ENCODE peak calls at places on chromosomes 1 and 21, in five cellular contexts. One of them, this sample, is unnamed.

GRCh38 chr1:61446531-61446991 is 278.4 kb downstream of the TM2D1 start:
- DNase-seq in heart left ventricle: no peak
- DNase-seq in neural progenitor cell: no peak
- DNase-seq in psoas muscle: no peak
- DNase-seq in heart right ventricle: no peak
- DNase-seq in this sample: no peak

GRCh38 chr1:94962745-94963265 is 35.9 kb upstream of the CNN3 start:
- DNase-seq in heart left ventricle: no peak
- DNase-seq in neural progenitor cell: no peak
- DNase-seq in heart right ventricle: peak; percentile 29
- DNase-seq in psoas muscle: no peak
- DNase-seq in this sample: peak; percentile 69

GRCh38 chr21:36725793-36726386 is 27.0 kb downstream of the SIM2 start:
- DNase-seq in neural progenitor cell: no peak
- DNase-seq in heart right ventricle: no peak
- DNase-seq in heart left ventricle: no peak
- DNase-seq in psoas muscle: no peak
- DNase-seq in this sample: no peak

GRCh38 chr1:31153423-31153822 is 86.3 kb downstream of the NKAIN1 start:
- DNase-seq in neural progenitor cell: no peak
- DNase-seq in heart right ventricle: no peak
- DNase-seq in psoas muscle: no peak
- DNase-seq in heart left ventricle: no peak
- DNase-seq in this sample: no peak

GRCh38 chr21:36980280-36981048 is 14.0 kb upstream of the HLCS start:
- DNase-seq in heart left ventricle: peak; percentile 69
- DNase-seq in psoas muscle: peak; percentile 32
- DNase-seq in neural progenitor cell: peak; percentile 52
- DNase-seq in heart right ventricle: no peak
- DNase-seq in this sample: peak; percentile 44

GRCh38 chr1:194903524-194903923 is 1704.7 kb downstream of the KCNT2 start:
- DNase-seq in heart left ventricle: no peak
- DNase-seq in heart right ventricle: no peak
- DNase-seq in psoas muscle: no peak
- DNase-seq in neural progenitor cell: no peak
- DNase-seq in this sample: no peak

GRCh38 chr1:19975423-19976193 is 3.8 kb downstream of the PLA2G2A start:
- DNase-seq in heart right ventricle: no peak
- DNase-seq in neural progenitor cell: no peak
- DNase-seq in heart left ventricle: no peak
- DNase-seq in psoas muscle: no peak
- DNase-seq in this sample: no peak

GRCh38 chr1:177431123-177431522 is 260.4 kb downstream of the BRINP2 start:
- DNase-seq in heart left ventricle: no peak
- DNase-seq in heart right ventricle: no peak
- DNase-seq in neural progenitor cell: no peak
- DNase-seq in psoas muscle: no peak
- DNase-seq in this sample: no peak

GRCh38 chr1:26915204-26915842 is 1.5 kb upstream of the NR0B2 start:
- DNase-seq in psoas muscle: peak; percentile 50
- DNase-seq in neural progenitor cell: no peak
- DNase-seq in heart right ventricle: peak; percentile 66
- DNase-seq in heart left ventricle: no peak
- DNase-seq in this sample: peak; percentile 85

GRCh38 chr1:115781343-115781742 is 12.8 kb upstream of the CASQ2 start:
- DNase-seq in heart left ventricle: no peak
- DNase-seq in psoas muscle: no peak
- DNase-seq in neural progenitor cell: no peak
- DNase-seq in heart right ventricle: no peak
- DNase-seq in this sample: no peak

GRCh38 chr1:113630340-113631327 is 128.7 kb downstream of the PHTF1 start:
- DNase-seq in heart left ventricle: no peak
- DNase-seq in heart right ventricle: no peak
- DNase-seq in psoas muscle: no peak
- DNase-seq in neural progenitor cell: no peak
- DNase-seq in this sample: no peak

GRCh38 chr21:38796426-38796825 is 9.3 kb upstream of the ETS2 start:
- DNase-seq in heart left ventricle: no peak
- DNase-seq in heart right ventricle: no peak
- DNase-seq in psoas muscle: no peak
- DNase-seq in neural progenitor cell: no peak
- DNase-seq in this sample: no peak

GRCh38 chr1:40855513-40855912 is 6.7 kb downstream of the CITED4 start:
- DNase-seq in heart right ventricle: no peak
- DNase-seq in neural progenitor cell: peak; percentile 45
- DNase-seq in heart left ventricle: no peak
- DNase-seq in psoas muscle: no peak
- DNase-seq in this sample: no peak

GRCh38 chr1:156883919-156884318 is 9.6 kb upstream of the PEAR1 start:
- DNase-seq in neural progenitor cell: no peak
- DNase-seq in psoas muscle: no peak
- DNase-seq in heart right ventricle: no peak
- DNase-seq in heart left ventricle: no peak
- DNase-seq in this sample: no peak

GRCh38 chr1:156886583-156887302 is 6.8 kb upstream of the PEAR1 start:
- DNase-seq in heart right ventricle: no peak
- DNase-seq in psoas muscle: no peak
- DNase-seq in heart left ventricle: no peak
- DNase-seq in neural progenitor cell: no peak
- DNase-seq in this sample: no peak

GRCh38 chr1:156885904-156886355 is 7.6 kb upstream of the PEAR1 start:
- DNase-seq in heart left ventricle: no peak
- DNase-seq in heart right ventricle: no peak
- DNase-seq in psoas muscle: no peak
- DNase-seq in neural progenitor cell: no peak
- DNase-seq in this sample: no peak

GRCh38 chr1:156884560-156884959 is 9.0 kb upstream of the PEAR1 start:
- DNase-seq in heart left ventricle: no peak
- DNase-seq in psoas muscle: no peak
- DNase-seq in heart right ventricle: no peak
- DNase-seq in neural progenitor cell: peak; percentile 61
- DNase-seq in this sample: no peak

DNA sequence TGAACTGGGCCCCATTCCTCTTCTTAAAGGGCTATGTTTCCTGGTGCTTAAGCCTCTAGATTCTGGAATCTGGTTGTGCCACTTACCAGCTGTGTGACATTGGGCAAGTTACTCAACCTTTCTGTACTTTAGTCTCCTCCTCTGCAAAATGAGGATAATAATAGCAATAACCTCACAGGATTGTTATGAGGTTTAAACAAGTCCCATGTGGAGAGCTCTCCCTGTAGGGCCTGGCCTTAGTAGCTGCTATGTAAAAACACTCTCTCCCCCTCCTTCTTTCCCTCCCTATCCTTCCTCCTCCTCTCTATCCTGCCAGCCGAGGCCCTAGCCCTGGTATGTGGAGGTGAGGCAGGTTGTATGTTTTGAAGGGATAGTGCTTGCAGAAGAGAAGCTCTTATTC is 8.2 kb upstream of the PEAR1 start:
- DNase-seq in psoas muscle: no peak
- DNase-seq in heart right ventricle: no peak
- DNase-seq in heart left ventricle: no peak
- DNase-seq in neural progenitor cell: no peak
- DNase-seq in this sample: no peak
- TF ChIP-seq CTCF in psoas muscle: no peak
- TF ChIP-seq CTCF in heart right ventricle: no peak
- TF ChIP-seq CTCF in heart left ventricle: no peak
- TF ChIP-seq CTCF in neural progenitor cell: no peak
- TF ChIP-seq CTCF in this sample: no peak

GRCh38 chr1:205314986-205315618 is 6.4 kb downstream of the NUAK2 start:
- DNase-seq in neural progenitor cell: no peak
- DNase-seq in psoas muscle: no peak
- DNase-seq in heart right ventricle: no peak
- DNase-seq in heart left ventricle: no peak
- DNase-seq in this sample: no peak

GRCh38 chr1:205317311-205317917 is 4.1 kb downstream of the NUAK2 start:
- DNase-seq in heart right ventricle: peak; percentile 53
- DNase-seq in heart left ventricle: peak; percentile 91
- DNase-seq in psoas muscle: peak; percentile 82
- DNase-seq in neural progenitor cell: no peak
- DNase-seq in this sample: peak; percentile 92

GRCh38 chr1:205318231-205318991 is 3.1 kb downstream of the NUAK2 start:
- DNase-seq in heart left ventricle: no peak
- DNase-seq in heart right ventricle: no peak
- DNase-seq in psoas muscle: no peak
- DNase-seq in neural progenitor cell: peak; percentile 59
- DNase-seq in this sample: no peak

GRCh38 chr1:205313681-205314308 is 7.8 kb downstream of the NUAK2 start:
- DNase-seq in heart right ventricle: peak; percentile 56
- DNase-seq in heart left ventricle: peak; percentile 81
- DNase-seq in psoas muscle: peak; percentile 37
- DNase-seq in neural progenitor cell: peak; percentile 100
- DNase-seq in this sample: peak; percentile 42

GRCh38 chr1:205316179-205316578 is 5.4 kb downstream of the NUAK2 start:
- DNase-seq in heart right ventricle: no peak
- DNase-seq in heart left ventricle: no peak
- DNase-seq in psoas muscle: no peak
- DNase-seq in neural progenitor cell: no peak
- DNase-seq in this sample: peak; percentile 36
- H3K4me1 ChIP-seq in heart right ventricle: peaks cover 52% of the 10 kb centered on the region
- H3K4me1 ChIP-seq in heart left ventricle: peaks cover 66% of the 10 kb centered on the region
- H3K4me1 ChIP-seq in psoas muscle: peaks cover 60% of the 10 kb centered on the region
- H3K4me1 ChIP-seq in neural progenitor cell: peaks cover 84% of the 10 kb centered on the region
- H3K4me1 ChIP-seq in this sample: peaks cover 49% of the 10 kb centered on the region

GRCh38 chr1:162069334-162070093 is at the start of gene NOS1AP:
- DNase-seq in neural progenitor cell: peak; percentile 93
- DNase-seq in heart left ventricle: peak; percentile 91
- DNase-seq in heart right ventricle: peak; percentile 69
- DNase-seq in psoas muscle: peak; percentile 78
- DNase-seq in this sample: peak; percentile 81

GRCh38 chr1:162072770-162073169 is 3.3 kb downstream of the NOS1AP start:
- DNase-seq in neural progenitor cell: no peak
- DNase-seq in heart right ventricle: no peak
- DNase-seq in psoas muscle: no peak
- DNase-seq in heart left ventricle: no peak
- DNase-seq in this sample: no peak

GRCh38 chr1:162070094-162070748 is 730 bp downstream of the NOS1AP start:
- DNase-seq in heart left ventricle: no peak
- DNase-seq in heart right ventricle: no peak
- DNase-seq in neural progenitor cell: peak; percentile 50
- DNase-seq in psoas muscle: no peak
- DNase-seq in this sample: no peak

GRCh38 chr1:162074548-162074947 is 5.1 kb downstream of the NOS1AP start:
- DNase-seq in psoas muscle: no peak
- DNase-seq in heart right ventricle: no peak
- DNase-seq in heart left ventricle: no peak
- DNase-seq in neural progenitor cell: no peak
- DNase-seq in this sample: no peak

DNA sequence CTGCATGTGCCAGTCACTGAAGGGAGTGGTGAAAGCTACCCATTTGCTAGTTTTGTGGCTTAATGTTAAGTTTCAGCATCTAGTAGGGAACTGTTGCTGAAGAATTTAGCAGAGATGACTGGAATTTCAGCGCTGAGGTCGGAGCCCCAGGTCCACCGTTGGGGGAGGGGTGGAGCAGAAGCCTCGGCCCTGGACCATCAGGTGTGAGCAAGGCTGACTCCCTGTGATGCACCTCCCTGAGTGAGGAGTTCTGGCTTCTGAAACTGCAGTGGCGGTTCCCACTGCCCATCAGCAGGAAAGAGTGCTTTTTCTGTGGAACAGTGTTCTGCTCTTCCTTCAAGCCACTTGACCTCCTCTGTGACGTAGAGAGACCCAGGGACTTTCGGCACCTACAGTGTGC is 1.3 kb downstream of the NOS1AP start:
- DNase-seq in psoas muscle: no peak
- DNase-seq in heart left ventricle: no peak
- DNase-seq in heart right ventricle: no peak
- DNase-seq in neural progenitor cell: peak; percentile 50
- DNase-seq in this sample: no peak
- H3K4me3 ChIP-seq in psoas muscle: peak overlapping the region; percentile 77
- H3K4me3 ChIP-seq in heart left ventricle: peak overlapping the region; percentile 67
- H3K4me3 ChIP-seq in heart right ventricle: no peak overlapping the region
- H3K4me3 ChIP-seq in neural progenitor cell: peak overlapping the region; percentile 66
- H3K4me3 ChIP-seq in this sample: peak overlapping the region; percentile 52

GRCh38 chr1:6423321-6423999 is 1.1 kb upstream of the ESPN start:
- DNase-seq in heart right ventricle: no peak
- DNase-seq in psoas muscle: no peak
- DNase-seq in neural progenitor cell: peak; percentile 78
- DNase-seq in heart left ventricle: no peak
- DNase-seq in this sample: peak; percentile 58
- TF ChIP-seq CTCF in heart right ventricle: no peak
- TF ChIP-seq CTCF in psoas muscle: peak; percentile 46
- TF ChIP-seq CTCF in neural progenitor cell: peak; percentile 80
- TF ChIP-seq CTCF in heart left ventricle: peak; percentile 28
- TF ChIP-seq CTCF in this sample: peak; percentile 50

GRCh38 chr1:107804746-107805145 is 160.2 kb downstream of the VAV3 start:
- DNase-seq in heart left ventricle: no peak
- DNase-seq in heart right ventricle: no peak
- DNase-seq in psoas muscle: no peak
- DNase-seq in neural progenitor cell: no peak
- DNase-seq in this sample: no peak
- H3K4me1 ChIP-seq in heart left ventricle: no peaks in the 10 kb centered on the region
- H3K4me1 ChIP-seq in heart right ventricle: no peaks in the 10 kb centered on the region
- H3K4me1 ChIP-seq in psoas muscle: no peaks in the 10 kb centered on the region
- H3K4me1 ChIP-seq in neural progenitor cell: peaks cover 8% of the 10 kb centered on the region
- H3K4me1 ChIP-seq in this sample: no peaks in the 10 kb centered on the region

DNA sequence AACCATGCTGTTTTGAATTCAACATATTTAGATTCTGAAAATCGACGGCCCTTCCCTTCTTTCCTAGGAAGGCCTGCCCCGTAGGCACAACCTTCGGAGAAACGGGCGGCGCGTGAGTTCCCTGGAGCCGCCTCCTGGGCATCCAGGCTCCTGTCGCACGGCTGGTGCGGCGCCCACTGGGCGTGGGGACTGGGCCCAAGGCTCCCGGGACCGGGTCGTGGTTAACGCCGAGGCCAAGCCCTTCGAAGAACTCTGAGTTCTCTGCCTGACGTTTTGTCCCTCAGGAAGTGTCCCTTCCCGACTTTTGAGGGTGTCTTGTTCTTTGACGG is 19.2 kb upstream of the TBX15 start:
- DNase-seq in heart left ventricle: no peak
- DNase-seq in neural progenitor cell: peak; percentile 15
- DNase-seq in psoas muscle: no peak
- DNase-seq in heart right ventricle: no peak
- DNase-seq in this sample: no peak
- H3K4me3 ChIP-seq in heart left ventricle: no peak overlapping the region
- H3K4me3 ChIP-seq in neural progenitor cell: no peak overlapping the region
- H3K4me3 ChIP-seq in psoas muscle: peak overlapping the region; percentile 58
- H3K4me3 ChIP-seq in heart right ventricle: no peak overlapping the region
- H3K4me3 ChIP-seq in this sample: no peak overlapping the region

GRCh38 chr1:158329807-158330206 is 1.5 kb downstream of the CD1B start:
- DNase-seq in neural progenitor cell: peak; percentile 5
- DNase-seq in heart left ventricle: no peak
- DNase-seq in psoas muscle: no peak
- DNase-seq in heart right ventricle: no peak
- DNase-seq in this sample: no peak
- TF ChIP-seq CTCF in neural progenitor cell: peak; percentile 30
- TF ChIP-seq CTCF in heart left ventricle: no peak
- TF ChIP-seq CTCF in psoas muscle: no peak
- TF ChIP-seq CTCF in heart right ventricle: no peak
- TF ChIP-seq CTCF in this sample: no peak

This sample was measured in adrenal gland.